ENCODE peak calls at places on chromosome 16, in four cellular contexts. One of them, this sample, is unnamed.

GRCh38 chr16:25066426-25066746 is 45.2 kb upstream of the LCMT1 start:
- DNase-seq in A673: no peak
- DNase-seq in A549: no peak
- DNase-seq in tibial artery: no peak
- DNase-seq in this sample: no peak

GRCh38 chr16:56301391-56301850 is 110.1 kb downstream of the GNAO1 start:
- DNase-seq in tibial artery: no peak
- DNase-seq in A549: no peak
- DNase-seq in A673: no peak
- DNase-seq in this sample: peak

GRCh38 chr16:88681084-88681680 is 5.1 kb downstream of the SNAI3 start:
- DNase-seq in A673: no peak
- DNase-seq in tibial artery: no peak
- DNase-seq in A549: peak
- DNase-seq in this sample: no peak

GRCh38 chr16:75247249-75247648 is 4.2 kb downstream of the BCAR1 start:
- DNase-seq in A549: no peak
- DNase-seq in tibial artery: no peak
- DNase-seq in A673: no peak
- DNase-seq in this sample: peak

GRCh38 chr16:14564881-14565687 is 65.0 kb downstream of the PARN start:
- DNase-seq in A673: peak
- DNase-seq in A549: no peak
- DNase-seq in tibial artery: no peak
- DNase-seq in this sample: no peak

GRCh38 chr16:70395345-70395901 is 43.5 kb downstream of the ST3GAL2 start:
- DNase-seq in A673: peak
- DNase-seq in tibial artery: peak
- DNase-seq in A549: peak
- DNase-seq in this sample: no peak

GRCh38 chr16:85447657-85448313 is 165.3 kb upstream of the GSE1 start:
- DNase-seq in A549: no peak
- DNase-seq in tibial artery: no peak
- DNase-seq in A673: no peak
- DNase-seq in this sample: no peak

GRCh38 chr16:25411376-25412081 is 153.9 kb upstream of the ZKSCAN2 start:
- DNase-seq in A549: no peak
- DNase-seq in A673: no peak
- DNase-seq in tibial artery: no peak
- DNase-seq in this sample: no peak

GRCh38 chr16:72241930-72242329 is 70.0 kb upstream of the PMFBP1 start:
- DNase-seq in A549: peak
- DNase-seq in A673: peak
- DNase-seq in tibial artery: no peak
- DNase-seq in this sample: no peak

GRCh38 chr16:2784536-2785100 is 2.7 kb downstream of the PRSS33 start:
- DNase-seq in A673: no peak
- DNase-seq in A549: no peak
- DNase-seq in tibial artery: no peak
- DNase-seq in this sample: no peak

GRCh38 chr16:8893426-8893825 is 11.3 kb downstream of the LITAFD start:
- DNase-seq in tibial artery: no peak
- DNase-seq in A549: no peak
- DNase-seq in A673: no peak
- DNase-seq in this sample: no peak

GRCh38 chr16:49533436-49533835 is 159.8 kb downstream of the C16orf78 start:
- DNase-seq in tibial artery: no peak
- DNase-seq in A673: no peak
- DNase-seq in A549: no peak
- DNase-seq in this sample: no peak

GRCh38 chr16:27313422-27314160 is at the start of gene IL4R:
- DNase-seq in A673: peak
- DNase-seq in tibial artery: peak
- DNase-seq in A549: no peak
- DNase-seq in this sample: no peak

GRCh38 chr16:88892065-88892464 is 25.6 kb upstream of the PABPN1L start:
- DNase-seq in A673: no peak
- DNase-seq in A549: no peak
- DNase-seq in tibial artery: no peak
- DNase-seq in this sample: no peak

GRCh38 chr16:31869511-31870201 is 4.0 kb upstream of the ZNF267 start:
- DNase-seq in A673: peak
- DNase-seq in A549: no peak
- DNase-seq in tibial artery: peak
- DNase-seq in this sample: no peak

GRCh38 chr16:85395913-85396878 is 216.9 kb upstream of the GSE1 start:
- DNase-seq in tibial artery: peak
- DNase-seq in A549: no peak
- DNase-seq in A673: peak
- DNase-seq in this sample: no peak

GRCh38 chr16:11151156-11151904 is 104.7 kb downstream of the SOCS1 start:
- DNase-seq in A673: peak
- DNase-seq in tibial artery: no peak
- DNase-seq in A549: no peak
- DNase-seq in this sample: no peak

GRCh38 chr16:27365142-27366089 is 36.6 kb upstream of the IL21R start:
- DNase-seq in A549: no peak
- DNase-seq in A673: no peak
- DNase-seq in tibial artery: no peak
- DNase-seq in this sample: no peak

GRCh38 chr16:70391881-70392481 is 45.3 kb downstream of the DDX19A start:
- DNase-seq in A673: no peak
- DNase-seq in A549: no peak
- DNase-seq in tibial artery: peak
- DNase-seq in this sample: no peak

GRCh38 chr16:65070831-65071230 is 51.0 kb downstream of the CDH11 start:
- DNase-seq in A549: peak
- DNase-seq in tibial artery: peak
- DNase-seq in A673: peak
- DNase-seq in this sample: peak

GRCh38 chr16:71467810-71468209 is 5.8 kb upstream of the ZNF23 start:
- DNase-seq in A549: no peak
- DNase-seq in tibial artery: no peak
- DNase-seq in A673: peak
- DNase-seq in this sample: no peak

GRCh38 chr16:84514874-84515835 is 10.7 kb upstream of the MEAK7 start:
- DNase-seq in tibial artery: peak
- DNase-seq in A549: no peak
- DNase-seq in A673: no peak
- DNase-seq in this sample: peak

GRCh38 chr16:57394444-57394843 is 10.1 kb upstream of the CCL17 start:
- DNase-seq in A549: no peak
- DNase-seq in tibial artery: no peak
- DNase-seq in A673: no peak
- DNase-seq in this sample: no peak

GRCh38 chr16:49696414-49697101 is 159.4 kb downstream of the ZNF423 start:
- DNase-seq in tibial artery: no peak
- DNase-seq in A549: no peak
- DNase-seq in A673: no peak
- DNase-seq in this sample: no peak

GRCh38 chr16:65355706-65356105 is 233.8 kb upstream of the CDH11 start:
- DNase-seq in A549: no peak
- DNase-seq in A673: no peak
- DNase-seq in tibial artery: no peak
- DNase-seq in this sample: no peak

GRCh38 chr16:8892101-8892575 is 10.0 kb downstream of the LITAFD start:
- DNase-seq in tibial artery: no peak
- DNase-seq in A549: no peak
- DNase-seq in A673: no peak
- DNase-seq in this sample: no peak

GRCh38 chr16:18062713-18063112 is 273.8 kb downstream of the NPIPA8 start:
- DNase-seq in A673: no peak
- DNase-seq in A549: no peak
- DNase-seq in tibial artery: no peak
- DNase-seq in this sample: no peak

GRCh38 chr16:46743232-46743719 is 4.9 kb downstream of the MYLK3 start:
- DNase-seq in A673: no peak
- DNase-seq in tibial artery: peak
- DNase-seq in A549: no peak
- DNase-seq in this sample: no peak

GRCh38 chr16:69199382-69199781 is 12.4 kb downstream of the SNTB2 start:
- DNase-seq in A673: no peak
- DNase-seq in A549: no peak
- DNase-seq in tibial artery: no peak
- DNase-seq in this sample: no peak

GRCh38 chr16:73056911-73057310 is 9.0 kb upstream of the ZFHX3 start:
- DNase-seq in A549: no peak
- DNase-seq in tibial artery: no peak
- DNase-seq in A673: peak
- DNase-seq in this sample: no peak

GRCh38 chr16:369866-370436 is 387 bp downstream of the MRPL28 start:
- DNase-seq in A673: no peak
- DNase-seq in A549: no peak
- DNase-seq in tibial artery: no peak
- DNase-seq in this sample: no peak

GRCh38 chr16:10390867-10391266 is 5.0 kb downstream of the ATF7IP2 start:
- DNase-seq in tibial artery: no peak
- DNase-seq in A673: no peak
- DNase-seq in A549: no peak
- DNase-seq in this sample: no peak

GRCh38 chr16:85316321-85316919 is 204.1 kb upstream of the CIBAR2 start:
- DNase-seq in A673: peak
- DNase-seq in tibial artery: no peak
- DNase-seq in A549: peak
- DNase-seq in this sample: peak

GRCh38 chr16:73066927-73067670 is 19.2 kb upstream of the ZFHX3 start:
- DNase-seq in A549: no peak
- DNase-seq in A673: no peak
- DNase-seq in tibial artery: no peak
- DNase-seq in this sample: no peak

GRCh38 chr16:4501071-4501478 is 24.9 kb downstream of the HMOX2 start:
- DNase-seq in tibial artery: no peak
- DNase-seq in A549: no peak
- DNase-seq in A673: no peak
- DNase-seq in this sample: peak
- H3K27ac ChIP-seq in tibial artery: peak
- H3K27ac ChIP-seq in A549: peak
- H3K27ac ChIP-seq in A673: no peak
- H3K27ac ChIP-seq in this sample: peak

GRCh38 chr16:20931066-20931465 is 30.5 kb downstream of the LYRM1 start:
- DNase-seq in A549: no peak
- DNase-seq in tibial artery: no peak
- DNase-seq in A673: no peak
- DNase-seq in this sample: no peak
- H3K27ac ChIP-seq in A549: no peak
- H3K27ac ChIP-seq in tibial artery: peak
- H3K27ac ChIP-seq in A673: no peak
- H3K27ac ChIP-seq in this sample: no peak

GRCh38 chr16:86492961-86493639 is 17.2 kb upstream of the FOXF1 start:
- DNase-seq in tibial artery: no peak
- DNase-seq in A549: no peak
- DNase-seq in A673: no peak
- DNase-seq in this sample: no peak
- H3K27ac ChIP-seq in tibial artery: no peak
- H3K27ac ChIP-seq in A549: no peak
- H3K27ac ChIP-seq in A673: no peak
- H3K27ac ChIP-seq in this sample: no peak

DNA sequence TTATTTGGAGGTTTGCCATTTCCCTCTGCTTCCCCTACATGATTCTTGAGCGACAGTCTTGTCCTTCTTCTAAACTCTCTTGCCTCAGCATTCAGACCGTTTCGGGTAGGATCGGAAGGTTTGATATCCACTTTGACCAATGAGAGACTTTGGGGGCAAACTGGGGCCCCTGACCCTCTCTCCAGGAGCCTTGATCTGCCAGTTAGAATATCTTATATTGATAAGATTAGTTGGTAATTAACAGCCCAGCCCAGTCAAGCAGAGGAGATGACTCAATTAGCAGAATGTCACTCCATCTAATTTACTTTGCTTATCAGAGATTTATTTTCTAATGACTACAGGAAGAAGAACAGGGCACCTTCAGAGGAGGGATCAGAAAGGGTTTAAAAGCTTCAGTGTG is 532.8 kb downstream of the XYLT1 start:
- DNase-seq in tibial artery: no peak
- DNase-seq in A673: no peak
- DNase-seq in A549: no peak
- DNase-seq in this sample: no peak
- H3K27ac ChIP-seq in tibial artery: no peak
- H3K27ac ChIP-seq in A673: no peak
- H3K27ac ChIP-seq in A549: no peak
- H3K27ac ChIP-seq in this sample: no peak

GRCh38 chr16:53893731-53894435 is 189.9 kb downstream of the FTO start:
- DNase-seq in A549: no peak
- DNase-seq in tibial artery: no peak
- DNase-seq in A673: peak
- DNase-seq in this sample: no peak

GRCh38 chr16:53892155-53892554 is 188.2 kb downstream of the FTO start:
- DNase-seq in A673: peak
- DNase-seq in A549: peak
- DNase-seq in tibial artery: peak
- DNase-seq in this sample: no peak

GRCh38 chr16:53886482-53887378 is 182.8 kb downstream of the FTO start:
- DNase-seq in A549: no peak
- DNase-seq in tibial artery: no peak
- DNase-seq in A673: no peak
- DNase-seq in this sample: no peak

GRCh38 chr16:53888222-53888621 is 184.3 kb downstream of the FTO start:
- DNase-seq in A549: no peak
- DNase-seq in tibial artery: no peak
- DNase-seq in A673: no peak
- DNase-seq in this sample: no peak

DNA sequence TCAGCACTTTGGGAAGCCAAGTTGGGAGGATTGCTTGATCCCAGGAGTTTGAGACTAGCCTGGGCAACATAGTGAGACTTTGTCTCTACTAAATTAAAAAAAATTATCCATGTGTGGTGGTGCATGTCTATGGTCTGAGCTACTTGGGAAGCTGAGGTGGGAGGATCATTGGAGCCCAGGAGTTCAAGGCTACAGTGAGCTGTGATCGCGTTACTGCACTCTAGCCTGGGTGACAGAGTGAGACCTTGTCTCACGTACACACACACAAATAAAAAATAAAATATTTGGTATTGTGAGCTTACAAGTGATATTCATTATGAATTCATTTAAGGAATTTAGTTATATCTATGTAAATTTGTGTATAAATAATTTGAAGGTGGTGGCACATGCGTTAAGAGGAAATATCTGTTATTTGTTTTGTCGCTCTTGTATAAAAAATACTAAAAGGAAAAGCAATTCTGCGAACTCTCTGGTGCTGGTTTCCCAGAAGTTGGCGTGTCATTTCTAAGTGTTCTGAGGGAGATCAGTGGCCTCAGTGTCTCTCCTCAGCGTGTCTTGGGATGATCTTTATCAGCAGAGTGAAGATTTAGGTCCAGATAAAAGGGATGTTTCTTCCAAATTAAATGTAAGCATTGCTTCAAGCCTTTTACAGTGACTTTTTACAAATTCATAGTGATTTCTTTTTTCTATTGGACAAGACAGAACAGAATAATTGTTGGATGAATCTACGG is 187.6 kb downstream of the FTO start:
- DNase-seq in A549: no peak
- DNase-seq in A673: no peak
- DNase-seq in tibial artery: no peak
- DNase-seq in this sample: no peak
- H3K27ac ChIP-seq in A549: peak
- H3K27ac ChIP-seq in A673: no peak
- H3K27ac ChIP-seq in tibial artery: no peak
- H3K27ac ChIP-seq in this sample: no peak

This sample was measured in substantia nigra.